ENCODE peak calls at places on chromosomes 7 and 10, in eight cellular contexts. J is hepatocyte, F is cardiac muscle cell, O is heart left ventricle, U is HCT116, Z is H9, L is GM12878, M is lower lobe of right lung. Y is an unnamed sample.

GRCh38 chr10:77355844-77356243 is 281.8 kb downstream of the KCNMA1 start:
- DNase-seq in L (no peak), U (no peak), Z (no peak), F (no peak), M (no peak), O (no peak), J (no peak), Y (no peak)

GRCh38 chr10:78777466-78778256 is 291.1 kb upstream of the ZMIZ1 start:
- DNase-seq in U (no peak), F (no peak), M (no peak), J (peak; percentile 62), Z (no peak), L (no peak), O (peak; percentile 83), Y (peak; percentile 73)

GRCh38 chr7:157990878-157991250 is 596.8 kb downstream of the PTPRN2 start:
- DNase-seq in O (no peak), Z (no peak), F (no peak), U (no peak), L (no peak), J (no peak), M (no peak), Y (no peak)

GRCh38 chr10:3048114-3049019 is 19.0 kb upstream of the PFKP start:
- DNase-seq in Z (peak; percentile 69), M (no peak), O (no peak), L (no peak), F (peak; percentile 87), J (no peak), U (no peak), Y (no peak)

GRCh38 chr10:106504536-106504935 is 660.0 kb downstream of the SORCS1 start:
- DNase-seq in U (no peak), L (no peak), M (no peak), Z (no peak), J (no peak), O (no peak), F (no peak), Y (no peak)

GRCh38 chr7:111752022-111752582 is 189.8 kb upstream of the IMMP2L start:
- DNase-seq in Z (peak; percentile 67), J (peak; percentile 61), L (no peak), M (peak; percentile 66), O (peak; percentile 44), U (peak; percentile 21), F (peak; percentile 63), Y (peak; percentile 35)

GRCh38 chr7:92763636-92764423 is 72.5 kb downstream of the CDK6 start:
- DNase-seq in Z (peak; percentile 84), M (no peak), U (peak; percentile 90), O (no peak), J (peak; percentile 76), F (no peak), L (no peak), Y (no peak)

GRCh38 chr10:88168171-88169036 is 305.0 kb downstream of the PTEN start:
- DNase-seq in M (no peak), L (no peak), O (no peak), J (no peak), Z (no peak), U (no peak), F (no peak), Y (no peak)

GRCh38 chr10:125691160-125691981 is 8.4 kb upstream of the TEX36 start:
- DNase-seq in F (no peak), L (no peak), M (no peak), O (no peak), U (no peak), Z (no peak), J (no peak), Y (no peak)

GRCh38 chr10:37263304-37263703 is 137.9 kb downstream of the ANKRD30A start:
- DNase-seq in Z (no peak), L (no peak), F (no peak), M (no peak), O (no peak), U (no peak), J (no peak), Y (no peak)

GRCh38 chr10:119871881-119872609 is 598 bp downstream of the MCMBP start:
- DNase-seq in M (peak; percentile 84), L (no peak), J (peak; percentile 75), O (peak; percentile 62), Z (peak; percentile 78), F (peak; percentile 76), U (peak; percentile 51), Y (peak; percentile 51)

GRCh38 chr7:157670490-157671357 is 333.9 kb downstream of the DNAJB6 start:
- DNase-seq in M (no peak), J (no peak), O (no peak), L (no peak), U (no peak), F (no peak), Z (peak; percentile 12), Y (no peak)

GRCh38 chr7:108522780-108523179 is 3.2 kb downstream of the PNPLA8 start:
- DNase-seq in M (no peak), Z (no peak), J (no peak), L (no peak), U (no peak), F (no peak), O (no peak), Y (no peak)

GRCh38 chr7:108515013-108515412 is 10.9 kb downstream of the PNPLA8 start:
- DNase-seq in F (no peak), O (no peak), Z (no peak), J (no peak), M (no peak), U (no peak), L (no peak), Y (no peak)

GRCh38 chr7:108515636-108516035 is 10.3 kb downstream of the PNPLA8 start:
- DNase-seq in O (no peak), M (no peak), J (no peak), Z (no peak), L (no peak), U (no peak), F (no peak), Y (no peak)

GRCh38 chr7:108517951-108518350 is 8.0 kb downstream of the PNPLA8 start:
- DNase-seq in U (no peak), Z (no peak), O (no peak), J (no peak), L (no peak), F (no peak), M (no peak), Y (no peak)
- TF ChIP-seq CTCF in U (no peak), Z (no peak), O (no peak), J (no peak), L (no peak), F (no peak), M (no peak), Y (no peak)

DNA sequence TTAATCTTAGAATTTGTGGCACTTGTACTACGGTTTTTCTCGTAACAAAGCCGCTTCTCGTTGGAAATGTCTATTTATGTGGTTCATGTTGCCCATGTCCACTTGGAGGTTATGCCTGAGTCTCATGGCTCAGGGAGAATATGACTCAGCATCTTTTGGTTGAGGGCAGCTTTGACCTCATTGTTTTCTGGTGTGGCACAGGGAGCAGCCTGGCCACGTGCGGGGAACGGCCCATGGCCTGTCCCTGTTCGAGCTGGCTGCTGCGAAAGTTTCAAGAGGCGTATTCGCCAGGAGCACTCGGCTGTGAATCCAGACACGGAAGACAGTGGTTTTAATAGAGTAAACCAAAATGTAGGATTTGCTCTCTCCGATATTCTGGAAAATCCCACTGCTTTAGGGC is 641.7 kb downstream of the SDK1 start:
- DNase-seq in O (no peak), L (no peak), F (no peak), M (no peak), U (no peak), Z (no peak), J (no peak), Y (no peak)
- H3K4me1 ChIP-seq in O (no peaks in the 10 kb centered on the region), L (no peaks in the 10 kb centered on the region), F (no peaks in the 10 kb centered on the region), M (peaks cover 9% of the 10 kb centered on the region), U (no peaks in the 10 kb centered on the region), Z (peaks cover 2% of the 10 kb centered on the region), J (no peaks in the 10 kb centered on the region), Y (no peaks in the 10 kb centered on the region)

GRCh38 chr7:100824499-100825214 is 2.7 kb downstream of the EPHB4 start:
- DNase-seq in M (no peak), F (no peak), J (no peak), U (no peak), L (no peak), O (no peak), Z (no peak), Y (no peak)

GRCh38 chr7:100823140-100823525 is 4.2 kb downstream of the EPHB4 start:
- DNase-seq in L (no peak), U (no peak), M (no peak), F (no peak), J (no peak), O (no peak), Z (no peak), Y (no peak)

GRCh38 chr7:100825215-100825671 is 2.1 kb downstream of the EPHB4 start:
- DNase-seq in U (no peak), J (peak; percentile 38), F (peak; percentile 26), M (no peak), L (no peak), Z (no peak), O (peak; percentile 53), Y (no peak)

GRCh38 chr7:100823534-100823933 is 3.8 kb downstream of the EPHB4 start:
- DNase-seq in F (no peak), L (no peak), Z (no peak), U (no peak), J (no peak), O (no peak), M (no peak), Y (no peak)

DNA sequence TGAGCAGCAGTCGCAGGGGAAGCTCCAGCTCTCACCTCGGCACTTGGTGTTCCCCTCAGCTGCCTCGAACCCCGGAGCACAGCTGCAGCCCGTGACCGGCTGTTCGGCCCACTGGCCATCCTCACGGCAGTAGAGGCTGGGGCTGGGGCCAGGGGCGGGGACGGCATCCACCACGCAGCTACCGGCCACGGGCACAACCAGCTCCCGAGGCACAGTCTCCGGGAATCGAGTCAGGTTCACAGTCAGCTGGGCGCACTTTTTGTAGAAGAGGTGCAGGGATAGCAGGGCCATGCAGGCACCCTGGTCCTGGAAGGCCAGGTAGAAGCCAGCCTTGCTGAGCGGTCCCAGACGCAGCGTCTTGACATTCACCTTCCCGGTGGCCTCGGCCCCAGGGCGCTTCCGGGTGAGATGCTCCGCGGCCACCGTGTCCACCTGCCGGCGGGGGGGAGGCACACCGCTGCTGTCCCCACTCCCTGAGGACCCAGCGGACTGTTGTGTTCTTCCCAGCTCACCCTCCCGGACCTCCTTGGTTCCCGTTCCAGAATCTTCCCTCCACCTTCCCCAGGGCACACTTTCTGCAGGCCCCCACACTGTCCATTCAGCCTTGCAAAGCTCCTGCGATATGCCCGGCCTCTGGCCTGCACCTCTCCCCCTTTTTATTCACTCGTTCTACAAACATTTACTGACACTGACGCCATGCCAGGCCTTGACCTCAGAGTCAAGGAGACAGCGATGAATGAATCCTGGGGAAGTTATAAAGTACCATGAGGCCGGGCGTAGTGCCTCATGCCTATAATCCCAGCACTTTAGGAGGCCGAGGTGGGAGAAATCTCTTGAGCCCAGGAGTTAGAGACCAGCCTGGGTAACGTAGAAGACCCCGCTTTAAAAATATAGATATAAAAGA is 4.8 kb downstream of the EPHB4 start:
- DNase-seq in F (no peak), M (no peak), J (no peak), L (no peak), O (no peak), Z (no peak), U (no peak), Y (no peak)
- TF ChIP-seq CTCF in F (no peak), M (no peak), J (no peak), L (no peak), O (no peak), Z (no peak), U (no peak), Y (no peak)

DNA sequence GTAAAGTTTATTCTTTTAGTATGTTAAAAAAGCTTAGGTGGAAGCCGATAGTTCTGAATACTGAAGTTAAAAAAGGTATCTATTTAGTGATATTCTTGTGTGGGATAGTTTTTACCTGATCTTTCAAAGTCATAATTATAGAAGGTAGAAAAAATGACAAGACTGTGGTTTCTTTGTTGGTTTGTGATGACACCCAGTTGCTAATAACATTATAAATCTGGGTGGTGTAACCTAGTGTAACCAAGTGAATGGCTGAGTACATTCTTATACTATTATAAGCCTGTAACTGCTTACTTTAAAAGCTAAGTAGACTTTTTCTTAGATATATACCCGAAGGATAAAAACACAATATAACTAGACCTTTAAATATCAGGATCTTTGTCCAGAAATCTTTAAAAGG is 2.3 kb downstream of the CDK13 start:
- DNase-seq in O (no peak), J (no peak), Z (no peak), M (no peak), F (no peak), U (no peak), L (no peak), Y (no peak)
- H3K4me1 ChIP-seq in O (peaks cover 58% of the 10 kb centered on the region), J (peaks cover 31% of the 10 kb centered on the region), Z (peaks cover 4% of the 10 kb centered on the region), M (peaks cover 47% of the 10 kb centered on the region), F (peaks cover 4% of the 10 kb centered on the region), U (peaks cover 21% of the 10 kb centered on the region), L (peaks cover 9% of the 10 kb centered on the region), Y (peaks cover 83% of the 10 kb centered on the region)

Y was measured in left ventricle myocardium inferior.